ENCODE peak calls at places on chromosomes 5 and 9, in eight cellular contexts. I is progenitor cell of endocrine pancreas, J is AG10803, T is Calu3, U is IMR-90, F is A172, O is SK-N-DZ, R is hepatic stellate cell. G is an unnamed sample.

GRCh38 chr5:149605354-149605997 is 24.2 kb downstream of the ARHGEF37 start:
- DNase-seq in I (no peak), J (no peak), T (no peak), U (no peak), F (peak; percentile 76), O (no peak), R (no peak), G (peak; percentile 39)

GRCh38 chr5:173969167-173970049 is 19.6 kb upstream of the C5orf47 start:
- DNase-seq in I (no peak), J (peak; percentile 49), T (no peak), U (peak; percentile 88), F (peak; percentile 71), O (no peak), R (peak; percentile 76), G (peak; percentile 70)

GRCh38 chr9:126791406-126792230 is 13.2 kb upstream of the ZBTB43 start:
- DNase-seq in I (no peak), J (peak; percentile 94), T (no peak), U (peak; percentile 76), F (peak; percentile 96), O (no peak), R (peak; percentile 51), G (peak; percentile 95)

GRCh38 chr5:31731710-31732301 is 92.9 kb downstream of the PDZD2 start:
- DNase-seq in I (no peak), J (no peak), T (no peak), U (no peak), F (no peak), O (no peak), R (no peak), G (no peak)

GRCh38 chr5:180598316-180598701 is 7.0 kb upstream of the SCGB3A1 start:
- DNase-seq in I (no peak), J (no peak), T (no peak), U (no peak), F (no peak), O (no peak), R (peak; percentile 5), G (no peak)

GRCh38 chr5:125575561-125576504 is 829.4 kb upstream of the ZNF608 start:
- DNase-seq in I (no peak), J (no peak), T (no peak), U (no peak), F (peak; percentile 51), O (peak; percentile 76), R (no peak), G (no peak)

GRCh38 chr9:131980267-131980916 is 99.3 kb downstream of the MED27 start:
- DNase-seq in I (no peak), J (no peak), T (no peak), U (no peak), F (no peak), O (no peak), R (no peak), G (no peak)

GRCh38 chr5:65102826-65103673 is 334.3 kb downstream of the CWC27 start:
- DNase-seq in I (no peak), J (peak; percentile 50), T (peak; percentile 71), U (peak; percentile 15), F (peak; percentile 39), O (peak; percentile 36), R (peak; percentile 25), G (no peak)

GRCh38 chr5:172302047-172302710 is 18.6 kb upstream of the UBTD2 start:
- DNase-seq in I (no peak), J (no peak), T (no peak), U (no peak), F (no peak), O (no peak), R (no peak), G (no peak)

GRCh38 chr5:677131-678101 is 15.7 kb downstream of the TPPP start:
- DNase-seq in I (no peak), J (no peak), T (no peak), U (no peak), F (no peak), O (no peak), R (no peak), G (no peak)

GRCh38 chr5:172731286-172732073 is 39.5 kb downstream of the DUSP1 start:
- DNase-seq in I (no peak), J (peak; percentile 32), T (peak; percentile 92), U (no peak), F (peak; percentile 80), O (no peak), R (no peak), G (no peak)

GRCh38 chr9:34072410-34072809 is 23.7 kb upstream of the UBAP2 start:
- DNase-seq in I (no peak), J (no peak), T (peak; percentile 14), U (no peak), F (no peak), O (no peak), R (no peak), G (no peak)

GRCh38 chr9:72701510-72701909 is 180.1 kb downstream of the TMC1 start:
- DNase-seq in I (no peak), J (no peak), T (no peak), U (no peak), F (no peak), O (no peak), R (no peak), G (no peak)

GRCh38 chr5:180688326-180689070 is 39.1 kb upstream of the FLT4 start:
- DNase-seq in I (no peak), J (no peak), T (no peak), U (no peak), F (no peak), O (no peak), R (no peak), G (no peak)

GRCh38 chr5:4548341-4548740 is 591.8 kb upstream of the ADAMTS16 start:
- DNase-seq in I (no peak), J (no peak), T (no peak), U (no peak), F (no peak), O (no peak), R (no peak), G (no peak)

GRCh38 chr9:89097219-89097618 is 81.4 kb downstream of the SHC3 start:
- DNase-seq in I (no peak), J (no peak), T (no peak), U (no peak), F (no peak), O (no peak), R (no peak), G (no peak)

GRCh38 chr5:97100486-97100885 is 41.9 kb downstream of the LIX1 start:
- DNase-seq in I (no peak), J (peak; percentile 6), T (no peak), U (peak; percentile 16), F (no peak), O (no peak), R (no peak), G (no peak)

GRCh38 chr9:4280605-4281004 is 19.3 kb downstream of the GLIS3 start:
- DNase-seq in I (no peak), J (no peak), T (no peak), U (no peak), F (no peak), O (no peak), R (no peak), G (no peak)

GRCh38 chr5:33423018-33423630 is 17.6 kb upstream of the TARS1 start:
- DNase-seq in I (no peak), J (peak; percentile 63), T (no peak), U (peak; percentile 73), F (peak; percentile 22), O (peak; percentile 49), R (no peak), G (peak; percentile 30)